ENCODE peak calls at places on chromosomes 12 and 14, in ten cellular contexts. One of them, this sample, is unnamed.

GRCh38 chr12:6463211-6463610 is 7.3 kb downstream of the VAMP1 start:
- DNase-seq in upper lobe of left lung: no peak
- DNase-seq in K562: no peak
- DNase-seq in stomach: no peak
- DNase-seq in endothelial cell of umbilical vein: peak
- DNase-seq in transverse colon: no peak
- DNase-seq in sigmoid colon: no peak
- DNase-seq in Panc1: no peak
- DNase-seq in GM23338: no peak
- DNase-seq in suprapubic skin: no peak
- DNase-seq in this sample: no peak

GRCh38 chr14:74954232-74954946 is 1.0 kb downstream of the PGF start:
- DNase-seq in GM23338: no peak
- DNase-seq in K562: peak
- DNase-seq in Panc1: no peak
- DNase-seq in upper lobe of left lung: no peak
- DNase-seq in suprapubic skin: no peak
- DNase-seq in transverse colon: no peak
- DNase-seq in endothelial cell of umbilical vein: peak
- DNase-seq in stomach: no peak
- DNase-seq in sigmoid colon: no peak
- DNase-seq in this sample: no peak

GRCh38 chr14:99412122-99413061 is 68.3 kb downstream of the SETD3 start:
- DNase-seq in sigmoid colon: no peak
- DNase-seq in suprapubic skin: no peak
- DNase-seq in stomach: no peak
- DNase-seq in upper lobe of left lung: no peak
- DNase-seq in endothelial cell of umbilical vein: no peak
- DNase-seq in GM23338: peak
- DNase-seq in transverse colon: no peak
- DNase-seq in K562: no peak
- DNase-seq in Panc1: no peak
- DNase-seq in this sample: no peak

GRCh38 chr14:91866061-91866460 is 1.3 kb downstream of the TC2N start:
- DNase-seq in sigmoid colon: no peak
- DNase-seq in stomach: no peak
- DNase-seq in Panc1: no peak
- DNase-seq in K562: no peak
- DNase-seq in endothelial cell of umbilical vein: no peak
- DNase-seq in GM23338: no peak
- DNase-seq in transverse colon: no peak
- DNase-seq in suprapubic skin: no peak
- DNase-seq in upper lobe of left lung: no peak
- DNase-seq in this sample: no peak

GRCh38 chr14:99821519-99822165 is 28.4 kb downstream of the EML1 start:
- DNase-seq in suprapubic skin: no peak
- DNase-seq in stomach: no peak
- DNase-seq in GM23338: no peak
- DNase-seq in Panc1: no peak
- DNase-seq in sigmoid colon: no peak
- DNase-seq in endothelial cell of umbilical vein: no peak
- DNase-seq in transverse colon: no peak
- DNase-seq in upper lobe of left lung: peak
- DNase-seq in K562: no peak
- DNase-seq in this sample: no peak

GRCh38 chr12:51683763-51684357 is 92.8 kb downstream of the SCN8A start:
- DNase-seq in endothelial cell of umbilical vein: peak
- DNase-seq in upper lobe of left lung: no peak
- DNase-seq in Panc1: no peak
- DNase-seq in K562: no peak
- DNase-seq in stomach: peak
- DNase-seq in GM23338: no peak
- DNase-seq in sigmoid colon: no peak
- DNase-seq in suprapubic skin: no peak
- DNase-seq in transverse colon: peak
- DNase-seq in this sample: no peak

GRCh38 chr12:75747572-75747995 is 236.2 kb upstream of the KRR1 start:
- DNase-seq in transverse colon: no peak
- DNase-seq in sigmoid colon: no peak
- DNase-seq in suprapubic skin: no peak
- DNase-seq in Panc1: no peak
- DNase-seq in endothelial cell of umbilical vein: no peak
- DNase-seq in GM23338: no peak
- DNase-seq in K562: no peak
- DNase-seq in upper lobe of left lung: no peak
- DNase-seq in stomach: no peak
- DNase-seq in this sample: no peak

GRCh38 chr12:10722905-10723866 is at the start of gene YBX3:
- DNase-seq in transverse colon: peak
- DNase-seq in sigmoid colon: peak
- DNase-seq in K562: peak
- DNase-seq in GM23338: peak
- DNase-seq in Panc1: no peak
- DNase-seq in endothelial cell of umbilical vein: peak
- DNase-seq in suprapubic skin: peak
- DNase-seq in stomach: peak
- DNase-seq in upper lobe of left lung: peak
- DNase-seq in this sample: peak

GRCh38 chr14:69620981-69621380 is 9.6 kb downstream of the SUSD6 start:
- DNase-seq in Panc1: no peak
- DNase-seq in transverse colon: no peak
- DNase-seq in K562: no peak
- DNase-seq in suprapubic skin: no peak
- DNase-seq in sigmoid colon: no peak
- DNase-seq in GM23338: no peak
- DNase-seq in stomach: no peak
- DNase-seq in upper lobe of left lung: no peak
- DNase-seq in endothelial cell of umbilical vein: no peak
- DNase-seq in this sample: no peak

GRCh38 chr14:69616408-69616773 is 5.0 kb downstream of the SUSD6 start:
- DNase-seq in Panc1: no peak
- DNase-seq in suprapubic skin: no peak
- DNase-seq in sigmoid colon: no peak
- DNase-seq in upper lobe of left lung: no peak
- DNase-seq in K562: no peak
- DNase-seq in endothelial cell of umbilical vein: no peak
- DNase-seq in GM23338: no peak
- DNase-seq in stomach: no peak
- DNase-seq in transverse colon: no peak
- DNase-seq in this sample: no peak

GRCh38 chr14:69617796-69618195 is 6.4 kb downstream of the SUSD6 start:
- DNase-seq in suprapubic skin: no peak
- DNase-seq in endothelial cell of umbilical vein: no peak
- DNase-seq in sigmoid colon: no peak
- DNase-seq in stomach: no peak
- DNase-seq in Panc1: no peak
- DNase-seq in GM23338: no peak
- DNase-seq in K562: no peak
- DNase-seq in upper lobe of left lung: no peak
- DNase-seq in transverse colon: no peak
- DNase-seq in this sample: no peak

GRCh38 chr14:69619007-69619406 is 7.6 kb downstream of the SUSD6 start:
- DNase-seq in sigmoid colon: no peak
- DNase-seq in transverse colon: no peak
- DNase-seq in stomach: no peak
- DNase-seq in upper lobe of left lung: no peak
- DNase-seq in suprapubic skin: no peak
- DNase-seq in Panc1: no peak
- DNase-seq in GM23338: no peak
- DNase-seq in K562: no peak
- DNase-seq in endothelial cell of umbilical vein: no peak
- DNase-seq in this sample: no peak

DNA sequence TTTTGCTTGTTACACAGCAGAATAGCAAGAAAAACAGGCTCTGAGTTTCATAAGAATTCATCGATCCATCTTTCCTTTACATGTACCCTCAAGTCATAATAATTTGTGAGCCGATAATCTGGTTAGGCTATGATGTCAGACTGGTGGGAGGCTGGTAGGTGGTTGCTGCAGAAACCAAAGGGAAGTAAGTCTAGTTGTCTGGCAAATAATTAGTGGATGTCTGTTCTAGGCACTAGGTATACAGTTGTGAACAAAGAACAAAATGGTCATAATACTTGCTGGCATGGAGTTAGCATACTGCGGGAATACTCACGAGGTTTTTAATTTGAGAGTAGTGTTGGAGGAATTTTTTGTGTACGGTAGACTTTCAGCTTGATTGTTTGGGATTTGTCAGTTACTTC is 8.8 kb downstream of the SUSD6 start:
- DNase-seq in sigmoid colon: no peak
- DNase-seq in GM23338: no peak
- DNase-seq in stomach: no peak
- DNase-seq in endothelial cell of umbilical vein: no peak
- DNase-seq in K562: no peak
- DNase-seq in transverse colon: no peak
- DNase-seq in suprapubic skin: no peak
- DNase-seq in upper lobe of left lung: no peak
- DNase-seq in Panc1: no peak
- DNase-seq in this sample: no peak
- TF ChIP-seq POLR2AphosphoS5 in sigmoid colon: no peak
- TF ChIP-seq POLR2AphosphoS5 in GM23338: no peak
- TF ChIP-seq POLR2AphosphoS5 in stomach: no peak
- TF ChIP-seq POLR2AphosphoS5 in endothelial cell of umbilical vein: no peak
- TF ChIP-seq POLR2AphosphoS5 in K562: no peak
- TF ChIP-seq POLR2AphosphoS5 in transverse colon: no peak
- TF ChIP-seq POLR2AphosphoS5 in suprapubic skin: no peak
- TF ChIP-seq POLR2AphosphoS5 in upper lobe of left lung: no peak
- TF ChIP-seq POLR2AphosphoS5 in Panc1: no peak
- TF ChIP-seq POLR2AphosphoS5 in this sample: no peak

GRCh38 chr12:12926571-12927071 is 25.3 kb downstream of the GPRC5D start:
- DNase-seq in Panc1: no peak
- DNase-seq in GM23338: no peak
- DNase-seq in suprapubic skin: peak
- DNase-seq in K562: no peak
- DNase-seq in transverse colon: no peak
- DNase-seq in upper lobe of left lung: no peak
- DNase-seq in sigmoid colon: no peak
- DNase-seq in stomach: no peak
- DNase-seq in endothelial cell of umbilical vein: no peak
- DNase-seq in this sample: no peak
- H3K27ac ChIP-seq in Panc1: peak
- H3K27ac ChIP-seq in GM23338: no peak
- H3K27ac ChIP-seq in suprapubic skin: peak
- H3K27ac ChIP-seq in K562: peak
- H3K27ac ChIP-seq in transverse colon: peak
- H3K27ac ChIP-seq in upper lobe of left lung: no peak
- H3K27ac ChIP-seq in sigmoid colon: no peak
- H3K27ac ChIP-seq in stomach: peak
- H3K27ac ChIP-seq in endothelial cell of umbilical vein: peak
- H3K27ac ChIP-seq in this sample: no peak

GRCh38 chr14:87065366-87065765 is 927.6 kb downstream of the GALC start:
- DNase-seq in stomach: no peak
- DNase-seq in transverse colon: no peak
- DNase-seq in GM23338: no peak
- DNase-seq in suprapubic skin: no peak
- DNase-seq in upper lobe of left lung: no peak
- DNase-seq in sigmoid colon: no peak
- DNase-seq in Panc1: no peak
- DNase-seq in endothelial cell of umbilical vein: no peak
- DNase-seq in K562: no peak
- DNase-seq in this sample: no peak

GRCh38 chr14:87067061-87067460 is 925.9 kb downstream of the GALC start:
- DNase-seq in endothelial cell of umbilical vein: no peak
- DNase-seq in suprapubic skin: no peak
- DNase-seq in GM23338: no peak
- DNase-seq in stomach: no peak
- DNase-seq in Panc1: no peak
- DNase-seq in transverse colon: no peak
- DNase-seq in upper lobe of left lung: no peak
- DNase-seq in sigmoid colon: no peak
- DNase-seq in K562: no peak
- DNase-seq in this sample: no peak

GRCh38 chr14:87063181-87063580 is 929.8 kb downstream of the GALC start:
- DNase-seq in transverse colon: no peak
- DNase-seq in stomach: no peak
- DNase-seq in endothelial cell of umbilical vein: no peak
- DNase-seq in GM23338: no peak
- DNase-seq in sigmoid colon: no peak
- DNase-seq in upper lobe of left lung: no peak
- DNase-seq in suprapubic skin: no peak
- DNase-seq in Panc1: no peak
- DNase-seq in K562: no peak
- DNase-seq in this sample: no peak

GRCh38 chr14:87067597-87067996 is 925.4 kb downstream of the GALC start:
- DNase-seq in Panc1: no peak
- DNase-seq in transverse colon: no peak
- DNase-seq in sigmoid colon: no peak
- DNase-seq in suprapubic skin: no peak
- DNase-seq in K562: no peak
- DNase-seq in endothelial cell of umbilical vein: no peak
- DNase-seq in GM23338: no peak
- DNase-seq in stomach: no peak
- DNase-seq in upper lobe of left lung: no peak
- DNase-seq in this sample: no peak

GRCh38 chr14:87066221-87066817 is 926.7 kb downstream of the GALC start:
- DNase-seq in sigmoid colon: no peak
- DNase-seq in suprapubic skin: no peak
- DNase-seq in transverse colon: no peak
- DNase-seq in Panc1: no peak
- DNase-seq in endothelial cell of umbilical vein: no peak
- DNase-seq in upper lobe of left lung: no peak
- DNase-seq in GM23338: peak
- DNase-seq in stomach: no peak
- DNase-seq in K562: no peak
- DNase-seq in this sample: no peak
- TF ChIP-seq CTCF in sigmoid colon: no peak
- TF ChIP-seq CTCF in suprapubic skin: no peak
- TF ChIP-seq CTCF in transverse colon: no peak
- TF ChIP-seq CTCF in Panc1: peak
- TF ChIP-seq CTCF in endothelial cell of umbilical vein: no peak
- TF ChIP-seq CTCF in upper lobe of left lung: no peak
- TF ChIP-seq CTCF in GM23338: peak
- TF ChIP-seq CTCF in stomach: no peak
- TF ChIP-seq CTCF in K562: no peak
- TF ChIP-seq CTCF in this sample: no peak

GRCh38 chr12:42588308-42588836 is 1.2 kb downstream of the PRICKLE1 start:
- DNase-seq in sigmoid colon: no peak
- DNase-seq in suprapubic skin: no peak
- DNase-seq in K562: no peak
- DNase-seq in Panc1: no peak
- DNase-seq in transverse colon: no peak
- DNase-seq in stomach: no peak
- DNase-seq in endothelial cell of umbilical vein: peak
- DNase-seq in GM23338: no peak
- DNase-seq in upper lobe of left lung: no peak
- DNase-seq in this sample: no peak

GRCh38 chr12:42590324-42590934 is 883 bp upstream of the PRICKLE1 start:
- DNase-seq in sigmoid colon: peak
- DNase-seq in GM23338: peak
- DNase-seq in upper lobe of left lung: peak
- DNase-seq in endothelial cell of umbilical vein: peak
- DNase-seq in transverse colon: peak
- DNase-seq in K562: no peak
- DNase-seq in stomach: no peak
- DNase-seq in Panc1: no peak
- DNase-seq in suprapubic skin: peak
- DNase-seq in this sample: no peak

GRCh38 chr12:42588981-42589464 is 523 bp downstream of the PRICKLE1 start:
- DNase-seq in endothelial cell of umbilical vein: peak
- DNase-seq in transverse colon: peak
- DNase-seq in GM23338: peak
- DNase-seq in Panc1: no peak
- DNase-seq in K562: peak
- DNase-seq in sigmoid colon: peak
- DNase-seq in suprapubic skin: peak
- DNase-seq in upper lobe of left lung: peak
- DNase-seq in stomach: no peak
- DNase-seq in this sample: peak

GRCh38 chr12:42589465-42590323 is at the start of gene PRICKLE1:
- DNase-seq in K562: peak
- DNase-seq in sigmoid colon: peak
- DNase-seq in Panc1: no peak
- DNase-seq in transverse colon: peak
- DNase-seq in GM23338: peak
- DNase-seq in upper lobe of left lung: peak
- DNase-seq in stomach: peak
- DNase-seq in endothelial cell of umbilical vein: peak
- DNase-seq in suprapubic skin: peak
- DNase-seq in this sample: peak

DNA sequence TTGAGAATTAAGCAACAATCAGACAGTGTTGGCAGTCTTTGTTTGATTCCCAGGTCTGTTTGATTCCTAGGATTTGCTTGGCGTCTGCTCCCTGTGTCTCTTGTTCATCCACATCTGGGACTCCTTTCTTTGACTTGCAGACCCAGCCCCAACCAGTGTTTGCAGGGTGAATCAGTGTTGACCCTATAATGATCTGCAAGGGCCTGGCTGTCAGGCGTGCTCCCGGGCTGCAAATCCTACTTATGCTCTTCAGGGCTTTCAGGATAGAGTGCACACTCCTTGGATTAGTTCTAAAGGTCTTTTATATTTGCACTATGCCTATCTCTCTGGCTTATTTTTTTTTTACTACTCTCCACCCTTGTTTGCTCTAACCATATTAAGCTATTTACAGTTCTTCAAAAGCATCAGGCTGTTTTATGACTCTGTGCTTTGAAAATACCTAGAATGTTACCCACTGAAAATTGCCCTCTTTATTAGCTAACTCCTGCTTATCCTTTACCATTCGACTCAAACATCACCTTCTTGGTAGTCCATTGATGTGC is 4.3 kb upstream of the PRICKLE1 start:
- DNase-seq in upper lobe of left lung: no peak
- DNase-seq in K562: no peak
- DNase-seq in Panc1: no peak
- DNase-seq in endothelial cell of umbilical vein: no peak
- DNase-seq in transverse colon: no peak
- DNase-seq in suprapubic skin: no peak
- DNase-seq in sigmoid colon: no peak
- DNase-seq in GM23338: no peak
- DNase-seq in stomach: no peak
- DNase-seq in this sample: no peak
- TF ChIP-seq POLR2AphosphoS5 in upper lobe of left lung: no peak
- TF ChIP-seq POLR2AphosphoS5 in K562: no peak
- TF ChIP-seq POLR2AphosphoS5 in Panc1: no peak
- TF ChIP-seq POLR2AphosphoS5 in endothelial cell of umbilical vein: no peak
- TF ChIP-seq POLR2AphosphoS5 in transverse colon: no peak
- TF ChIP-seq POLR2AphosphoS5 in suprapubic skin: no peak
- TF ChIP-seq POLR2AphosphoS5 in sigmoid colon: no peak
- TF ChIP-seq POLR2AphosphoS5 in GM23338: no peak
- TF ChIP-seq POLR2AphosphoS5 in stomach: no peak
- TF ChIP-seq POLR2AphosphoS5 in this sample: no peak

This sample was measured in spleen.